ENCODE peak calls at places on chromosome 10, in nine cellular contexts. V is IMR-90, E is Panc1, O is gastrocnemius medialis, N is pancreas, W is heart right ventricle, R is cardiac muscle cell, B is fibroblast of lung, A is left ventricle myocardium inferior. T is an unnamed sample. For H3K4me1, the result is how much of the 10 kb centered on the place peaks cover.

GRCh38 chr10:44576715-44577191 is 191.9 kb upstream of the CXCL12 start:
- DNase-seq in A (peak), B (peak), O (no peak), N (no peak), W (peak), V (peak), E (no peak), R (peak), T (no peak)

GRCh38 chr10:59830601-59831259 is 75.6 kb downstream of the CCDC6 start:
- DNase-seq in O (peak), B (peak), V (peak), E (peak), R (peak), W (peak), A (peak), N (peak), T (peak)

GRCh38 chr10:107616031-107616430 is 451.5 kb upstream of the SORCS1 start:
- DNase-seq in B (no peak), V (no peak), O (no peak), E (no peak), N (no peak), W (no peak), A (no peak), R (no peak), T (no peak)

GRCh38 chr10:51700228-51700835 is 937 bp upstream of the CSTF2T start:
- DNase-seq in R (peak), E (no peak), V (no peak), B (peak), O (peak), W (peak), A (no peak), N (peak), T (peak)

GRCh38 chr10:124992462-124993344 is 50.8 kb downstream of the ZRANB1 start:
- DNase-seq in W (peak), E (peak), O (peak), R (peak), A (peak), V (peak), B (peak), N (peak), T (peak)

GRCh38 chr10:116741391-116742351 is 695 bp downstream of the HSPA12A start:
- DNase-seq in V (no peak), N (peak), O (no peak), R (peak), B (no peak), E (no peak), A (peak), W (peak), T (peak)

GRCh38 chr10:130141460-130141859 is 5.3 kb downstream of the GLRX3 start:
- DNase-seq in O (no peak), N (no peak), A (no peak), R (peak), W (no peak), B (peak), E (no peak), V (peak), T (no peak)

GRCh38 chr10:62454696-62455451 is 80.7 kb downstream of the ZNF365 start:
- DNase-seq in B (peak), V (peak), R (peak), N (no peak), O (peak), A (peak), W (peak), E (no peak), T (no peak)

GRCh38 chr10:114607358-114607998 is 50.6 kb downstream of the ABLIM1 start:
- DNase-seq in N (no peak), A (no peak), E (no peak), W (no peak), B (peak), V (peak), R (peak), O (no peak), T (no peak)

GRCh38 chr10:1240341-1240775 is 184.2 kb downstream of the WDR37 start:
- DNase-seq in N (peak), A (no peak), R (no peak), O (no peak), W (no peak), E (no peak), B (no peak), V (no peak), T (no peak)

GRCh38 chr10:123997486-123998196 is 95.8 kb downstream of the CHST15 start:
- DNase-seq in E (no peak), N (no peak), O (peak), V (peak), R (peak), W (no peak), A (no peak), B (peak), T (no peak)

GRCh38 chr10:98745645-98746044 is 298.9 kb upstream of the HPS1 start:
- DNase-seq in W (no peak), E (no peak), B (no peak), A (no peak), R (no peak), V (no peak), N (no peak), O (no peak), T (peak)

GRCh38 chr10:69176823-69177222 is 3.2 kb upstream of the SUPV3L1 start:
- DNase-seq in B (no peak), O (no peak), V (no peak), W (no peak), R (no peak), N (no peak), E (no peak), A (no peak), T (no peak)

GRCh38 chr10:8453587-8453986 is 399.1 kb downstream of the GATA3 start:
- DNase-seq in V (no peak), N (no peak), W (peak), E (no peak), O (no peak), A (peak), R (peak), B (no peak), T (no peak)

GRCh38 chr10:84352251-84352842 is 24.0 kb downstream of the CCSER2 start:
- DNase-seq in N (peak), B (peak), A (no peak), E (no peak), O (peak), V (peak), R (peak), W (peak), T (peak)

GRCh38 chr10:131621784-131622624 is 278.8 kb upstream of the PPP2R2D start:
- DNase-seq in W (no peak), A (no peak), E (no peak), N (no peak), V (no peak), O (no peak), B (no peak), R (no peak), T (no peak)

GRCh38 chr10:110425684-110426293 is 71.9 kb upstream of the DUSP5 start:
- DNase-seq in W (no peak), R (peak), E (no peak), B (peak), A (no peak), N (no peak), V (peak), O (no peak), T (no peak)

DNA sequence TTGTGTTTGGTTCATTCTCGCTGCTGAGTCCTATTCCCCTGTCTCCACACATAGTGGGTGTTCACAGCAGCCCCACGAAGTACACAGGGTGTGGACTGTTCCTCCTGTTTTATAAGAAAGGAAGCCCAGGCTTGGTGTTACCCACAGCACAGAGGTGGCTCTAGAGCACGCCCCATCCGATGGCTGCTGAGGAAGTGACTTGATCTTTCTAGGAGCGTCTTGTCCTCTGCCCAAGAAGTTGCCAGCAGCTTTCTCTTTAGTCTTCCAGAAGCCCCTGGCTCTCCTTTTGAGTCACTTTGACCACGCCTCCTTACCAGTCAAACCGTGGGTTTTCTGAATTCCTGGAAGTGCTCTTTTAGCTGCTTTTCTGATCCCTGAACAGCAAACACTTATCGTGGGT is 94.0 kb downstream of the GRK5 start:
- DNase-seq in E (no peak), O (no peak), A (no peak), B (no peak), N (no peak), V (peak), R (no peak), W (no peak), T (no peak)
- H3K4me1 ChIP-seq in E (half or more), O (under half), A (half or more), B (under half), N (under half), V (under half), R (under half), W (under half), T (under half)

GRCh38 chr10:103765168-103765567 is 90.2 kb downstream of the SH3PXD2A start:
- DNase-seq in R (no peak), N (no peak), A (no peak), B (peak), V (peak), O (no peak), W (no peak), E (no peak), T (no peak)
- H3K4me1 ChIP-seq in R (under half), N (under half), A (half or more), B (under half), V (under half), O (under half), W (under half), E (under half), T (under half)

DNA sequence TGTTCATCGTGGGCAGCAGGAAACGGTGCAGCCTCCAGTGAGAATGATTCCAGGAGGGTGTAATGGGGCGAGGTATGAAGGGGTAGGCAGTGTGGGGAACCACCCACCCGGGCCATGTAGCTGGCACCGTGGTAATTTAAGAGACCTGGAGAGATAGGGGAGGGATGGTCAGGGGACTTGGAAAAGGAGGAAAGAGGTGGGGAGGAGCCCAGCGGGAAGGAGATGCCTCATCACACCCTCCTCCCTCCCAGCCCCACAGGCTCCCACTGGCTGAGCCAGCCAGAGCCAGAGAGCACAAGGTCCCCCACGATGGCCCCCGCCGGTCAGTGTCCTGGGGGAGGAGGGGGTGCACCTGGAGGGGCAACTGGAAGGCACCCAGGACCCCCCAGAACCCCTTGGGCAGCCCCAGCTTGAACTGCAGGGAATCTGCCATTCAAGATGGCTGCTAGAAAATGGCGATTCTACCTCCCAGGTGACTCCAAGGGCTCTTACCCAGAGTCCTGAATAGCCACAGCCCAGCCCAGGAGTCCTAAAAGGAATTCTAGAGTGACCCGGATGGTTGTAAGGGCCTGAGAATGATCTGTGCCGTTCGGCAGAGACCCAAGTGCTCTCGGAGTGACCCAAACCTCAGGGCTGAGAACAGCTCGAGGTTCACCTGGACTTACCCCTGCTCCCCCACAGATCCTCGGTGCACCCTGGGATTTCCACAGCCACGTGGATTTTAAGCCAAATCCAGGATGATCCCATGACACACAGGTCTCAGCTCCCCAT is 28.8 kb downstream of the CALML3 start:
- DNase-seq in V (no peak), A (peak), B (no peak), E (no peak), W (no peak), O (no peak), N (no peak), R (no peak), T (no peak)
- H3K4me1 ChIP-seq in V (under half), A (under half), B (under half), E (under half), W (under half), O (under half), N (under half), R (under half), T (under half)

DNA sequence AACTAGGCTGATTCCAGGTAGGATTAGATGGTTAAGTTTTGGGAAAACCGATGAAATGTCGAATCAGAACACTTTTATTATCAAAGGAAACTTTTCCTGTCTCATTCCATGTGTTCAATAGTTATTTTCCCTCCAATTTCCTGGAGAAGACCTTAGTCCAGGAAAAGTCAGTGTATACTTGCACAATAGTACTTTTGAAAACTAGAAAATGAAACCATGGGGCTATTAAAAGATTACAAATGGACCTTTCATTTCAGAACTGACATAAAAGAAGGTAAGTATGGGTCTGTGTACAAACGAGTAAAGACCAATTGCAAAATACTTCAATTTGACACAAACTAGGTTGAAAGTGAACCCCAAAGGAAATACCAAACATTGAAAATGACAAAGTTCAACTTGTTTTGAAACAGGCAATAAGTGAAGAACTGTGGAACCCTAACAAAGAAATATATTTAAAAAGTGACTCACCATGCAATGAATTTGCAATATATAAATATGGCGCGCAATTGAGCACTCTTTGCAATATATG is 2.1 kb downstream of the AVPI1 start:
- DNase-seq in B (peak), N (no peak), W (no peak), O (no peak), E (no peak), A (no peak), V (peak), R (peak), T (no peak)
- H3K4me1 ChIP-seq in B (under half), N (under half), W (under half), O (under half), E (under half), A (half or more), V (under half), R (under half), T (under half)

GRCh38 chr10:122042836-122043235 is 53.9 kb downstream of the TACC2 start:
- DNase-seq in E (no peak), B (no peak), O (peak), R (no peak), N (no peak), W (no peak), V (no peak), A (no peak), T (no peak)

GRCh38 chr10:122045212-122045611 is 56.2 kb downstream of the TACC2 start:
- DNase-seq in E (no peak), W (no peak), O (peak), A (no peak), N (no peak), R (no peak), B (no peak), V (no peak), T (no peak)

GRCh38 chr10:122044045-122044661 is 55.2 kb downstream of the TACC2 start:
- DNase-seq in A (no peak), N (peak), V (peak), E (no peak), B (peak), W (peak), R (no peak), O (peak), T (peak)

GRCh38 chr10:122044713-122045112 is 55.8 kb downstream of the TACC2 start:
- DNase-seq in B (peak), N (peak), O (peak), W (peak), R (peak), E (no peak), V (peak), A (no peak), T (peak)

DNA sequence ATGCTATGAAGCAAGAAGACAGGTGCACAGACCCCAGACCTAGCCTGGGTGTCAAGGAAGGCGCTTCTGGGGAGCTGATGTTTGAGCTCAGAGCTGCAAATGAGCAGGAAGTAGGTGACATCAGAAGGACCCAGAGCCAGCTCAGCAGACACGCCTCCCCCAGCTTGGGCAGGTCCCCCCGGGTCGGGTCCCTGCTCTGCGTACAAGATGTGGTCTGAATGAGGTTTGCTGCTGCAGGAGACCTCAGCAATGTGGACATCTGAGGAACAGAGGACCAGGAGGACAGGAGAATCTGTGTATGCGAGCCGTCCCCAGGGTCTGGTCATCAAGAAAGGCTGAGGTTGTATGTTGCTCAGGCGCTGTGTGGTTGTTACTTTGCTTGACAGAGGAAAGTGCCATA is 51.8 kb downstream of the TACC2 start:
- DNase-seq in W (no peak), B (no peak), E (no peak), R (no peak), V (no peak), O (peak), A (no peak), N (no peak), T (no peak)
- H3K4me1 ChIP-seq in W (under half), B (under half), E (under half), R (under half), V (under half), O (half or more), A (half or more), N (under half), T (under half)